ENCODE peak calls at places on chromosomes 11 and 22, in seven cellular contexts. Y, T, C, V, I, P and M are unnamed samples.

GRCh38 chr22:42321908-42322561 is 51.6 kb upstream of the TCF20 start:
- DNase-seq in Y (peak; percentile 27), T (no peak), C (no peak), V (no peak), I (no peak), P (no peak), M (no peak)

GRCh38 chr22:23223566-23224317 is 43.4 kb downstream of the BCR start:
- DNase-seq in Y (peak; percentile 26), T (no peak), C (no peak), V (no peak), I (peak; percentile 34), P (no peak), M (no peak)

GRCh38 chr11:29243616-29244015 is 773.2 kb downstream of the KCNA4 start:
- DNase-seq in Y (no peak), T (no peak), C (no peak), V (no peak), I (no peak), P (no peak), M (no peak)

GRCh38 chr11:77325159-77325558 is 23.7 kb upstream of the GDPD4 start:
- DNase-seq in Y (no peak), T (no peak), C (no peak), V (no peak), I (no peak), P (no peak), M (no peak)

GRCh38 chr22:31102441-31103081 is 4.8 kb downstream of the SELENOM start:
- DNase-seq in Y (peak; percentile 79), T (peak; percentile 57), C (peak; percentile 78), V (peak; percentile 75), I (peak; percentile 84), P (peak; percentile 69), M (peak; percentile 99)

GRCh38 chr11:134685981-134686380 is 273.9 kb upstream of the B3GAT1 start:
- DNase-seq in Y (no peak), T (no peak), C (no peak), V (no peak), I (no peak), P (no peak), M (no peak)

GRCh38 chr11:59756496-59756840 is 1.3 kb downstream of the STX3 start:
- DNase-seq in Y (no peak), T (peak; percentile 10), C (no peak), V (no peak), I (no peak), P (no peak), M (no peak)

GRCh38 chr11:12868315-12869073 is 140.6 kb upstream of the RASSF10 start:
- DNase-seq in Y (no peak), T (no peak), C (no peak), V (no peak), I (no peak), P (no peak), M (no peak)

GRCh38 chr11:133934599-133935550 is 21.9 kb downstream of the IGSF9B start:
- DNase-seq in Y (peak; percentile 29), T (peak; percentile 43), C (no peak), V (peak; percentile 32), I (peak; percentile 38), P (no peak), M (no peak)

DNA sequence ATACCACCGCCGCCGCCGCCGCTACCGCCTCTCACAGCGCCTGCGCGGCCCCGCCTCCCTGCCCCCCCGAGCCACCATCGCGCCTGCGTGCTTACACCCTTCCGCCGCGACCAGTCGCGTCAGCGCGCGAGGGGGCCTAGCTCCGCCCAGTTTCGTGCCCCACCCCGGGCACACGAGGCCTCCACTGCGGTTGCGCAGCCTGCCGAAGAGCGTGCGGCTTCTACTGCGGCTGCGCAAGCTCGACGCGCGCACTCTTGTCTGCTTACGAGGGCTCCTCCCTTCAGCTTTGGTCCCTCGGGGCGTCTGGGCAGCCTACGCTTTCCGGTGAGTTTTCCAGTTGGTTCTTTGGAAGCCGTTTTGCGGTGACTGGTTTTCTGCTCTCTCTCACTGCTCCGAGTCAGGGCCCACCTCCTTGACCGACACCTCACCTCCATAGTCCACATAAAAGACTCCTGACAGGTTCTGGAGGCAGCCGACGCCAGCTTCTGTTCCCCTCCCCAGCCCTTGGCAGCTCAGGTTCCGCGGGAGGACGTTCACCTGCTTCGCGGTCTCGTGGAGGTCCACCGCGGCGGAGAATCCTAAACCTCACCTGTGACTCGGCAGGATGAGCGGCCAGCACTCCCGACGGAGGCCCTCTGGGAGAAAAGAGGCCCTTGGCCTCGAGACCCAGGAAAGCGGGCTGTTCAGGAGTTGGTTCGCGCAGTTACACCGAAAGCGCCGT is at the start of gene PITPNB:
- DNase-seq in Y (peak; percentile 99), T (peak; percentile 96), C (peak; percentile 99), V (peak; percentile 92), I (peak; percentile 93), P (peak; percentile 98), M (peak; percentile 99)
- TF ChIP-seq EP300 in Y (no peak), T (no peak), C (no peak), V (peak; percentile 99), I (no peak), P (no peak), M (no peak)

GRCh38 chr11:65258988-65259387 is 2.8 kb upstream of the POLA2 start:
- DNase-seq in Y (no peak), T (no peak), C (no peak), V (no peak), I (no peak), P (no peak), M (peak; percentile 13)
- H3K4me3 ChIP-seq in Y (no peak overlapping the region), T (no peak overlapping the region), C (no peak overlapping the region), V (no peak overlapping the region), I (no peak overlapping the region), P (no peak overlapping the region), M (no peak overlapping the region)

GRCh38 chr22:27336151-27337090 is 465.1 kb downstream of the MN1 start:
- DNase-seq in Y (no peak), T (no peak), C (no peak), V (no peak), I (no peak), P (no peak), M (no peak)

GRCh38 chr22:27335102-27335660 is 466.4 kb downstream of the MN1 start:
- DNase-seq in Y (no peak), T (no peak), C (no peak), V (no peak), I (no peak), P (no peak), M (no peak)

GRCh38 chr22:27331526-27332281 is 469.9 kb downstream of the MN1 start:
- DNase-seq in Y (peak; percentile 38), T (peak; percentile 66), C (no peak), V (peak; percentile 4), I (peak; percentile 6), P (peak; percentile 34), M (peak; percentile 74)

GRCh38 chr22:27340047-27340446 is 461.5 kb downstream of the MN1 start:
- DNase-seq in Y (no peak), T (no peak), C (no peak), V (peak; percentile 2), I (no peak), P (no peak), M (no peak)

DNA sequence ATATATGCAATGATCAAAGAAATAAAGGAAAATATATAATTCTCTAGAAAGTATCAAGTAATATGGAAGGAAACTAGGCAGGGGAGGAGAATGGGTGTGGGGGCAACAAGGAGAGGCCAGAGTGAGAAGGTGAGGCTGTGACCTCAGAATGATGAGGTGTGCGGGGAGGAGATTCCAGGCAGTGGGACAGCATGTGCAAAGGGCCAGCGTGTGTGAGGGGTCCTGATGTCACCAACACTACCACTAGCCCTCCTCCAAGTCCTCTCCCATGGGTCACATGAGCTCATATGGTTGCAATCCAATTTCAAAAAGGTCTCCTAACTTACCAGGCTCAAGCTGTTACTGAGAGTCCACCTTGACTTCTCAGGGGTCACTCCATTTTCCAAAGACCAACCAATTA is 463.9 kb downstream of the MN1 start:
- DNase-seq in Y (no peak), T (no peak), C (no peak), V (no peak), I (no peak), P (no peak), M (no peak)
- TF ChIP-seq EP300 in Y (no peak), T (no peak), C (no peak), V (no peak), I (no peak), P (no peak), M (no peak)

GRCh38 chr22:45671051-45671782 is 417 bp upstream of the ATXN10 start:
- DNase-seq in Y (peak; percentile 16), T (no peak), C (peak; percentile 14), V (no peak), I (no peak), P (no peak), M (peak; percentile 73)

GRCh38 chr22:45676024-45676423 is 4.4 kb downstream of the ATXN10 start:
- DNase-seq in Y (no peak), T (no peak), C (no peak), V (no peak), I (no peak), P (no peak), M (no peak)

GRCh38 chr22:45671783-45672563 is at the start of gene ATXN10:
- DNase-seq in Y (peak; percentile 56), T (peak; percentile 66), C (peak; percentile 70), V (peak; percentile 37), I (peak; percentile 49), P (peak; percentile 48), M (peak; percentile 78)

GRCh38 chr22:45672564-45673481 is 1.2 kb downstream of the ATXN10 start:
- DNase-seq in Y (no peak), T (no peak), C (no peak), V (no peak), I (no peak), P (no peak), M (no peak)

GRCh38 chr22:45673482-45674175 is 2.0 kb downstream of the ATXN10 start:
- DNase-seq in Y (no peak), T (no peak), C (no peak), V (no peak), I (no peak), P (no peak), M (no peak)
- H3K4me3 ChIP-seq in Y (no peak overlapping the region), T (peak overlapping the region; percentile 95), C (no peak overlapping the region), V (no peak overlapping the region), I (peak overlapping the region; percentile 97), P (no peak overlapping the region), M (no peak overlapping the region)

GRCh38 chr11:69294621-69295078 is 695 bp downstream of the MYEOV start:
- DNase-seq in Y (no peak), T (peak; percentile 44), C (no peak), V (no peak), I (no peak), P (no peak), M (no peak)

GRCh38 chr11:69293819-69294505 is at the start of gene MYEOV:
- DNase-seq in Y (peak; percentile 81), T (peak; percentile 94), C (no peak), V (no peak), I (peak; percentile 34), P (peak; percentile 67), M (no peak)

GRCh38 chr11:69291459-69292110 is 2.4 kb upstream of the MYEOV start:
- DNase-seq in Y (no peak), T (no peak), C (no peak), V (no peak), I (no peak), P (no peak), M (no peak)

GRCh38 chr11:69292221-69292648 is 1.7 kb upstream of the MYEOV start:
- DNase-seq in Y (peak; percentile 50), T (peak; percentile 34), C (no peak), V (no peak), I (no peak), P (no peak), M (no peak)

GRCh38 chr11:69293087-69293486 is 868 bp upstream of the MYEOV start:
- DNase-seq in Y (no peak), T (peak; percentile 69), C (no peak), V (no peak), I (no peak), P (no peak), M (no peak)
- TF ChIP-seq EP300 in Y (no peak), T (no peak), C (no peak), V (no peak), I (no peak), P (no peak), M (no peak)